ENCODE peak calls at places on chromosomes 1 and 21, in nine cellular contexts. One of them, this sample, is unnamed.

GRCh38 chr1:232554431-232554830 is 75.5 kb downstream of the SIPA1L2 start:
- DNase-seq in activated T-cell treated with anti-CD3 and anti-CD28 coated beads for 1 hour: no peak
- DNase-seq in T follicular helper cell: no peak
- DNase-seq in NCI-H146: no peak
- DNase-seq in MV-4-11: no peak
- DNase-seq in prostate gland: no peak
- DNase-seq in ACHN: no peak
- DNase-seq in colonic mucosa: no peak
- DNase-seq in activated CD8-positive, alpha-beta T cell treated with anti-CD3 and anti-CD28 coated beads for 36 hours: no peak
- DNase-seq in this sample: no peak

GRCh38 chr1:156086256-156086662 is 4.0 kb upstream of the MEX3A start:
- DNase-seq in ACHN: no peak
- DNase-seq in activated T-cell treated with anti-CD3 and anti-CD28 coated beads for 1 hour: no peak
- DNase-seq in NCI-H146: no peak
- DNase-seq in MV-4-11: no peak
- DNase-seq in activated CD8-positive, alpha-beta T cell treated with anti-CD3 and anti-CD28 coated beads for 36 hours: no peak
- DNase-seq in colonic mucosa: no peak
- DNase-seq in T follicular helper cell: no peak
- DNase-seq in prostate gland: no peak
- DNase-seq in this sample: no peak

GRCh38 chr1:167542109-167543032 is 11.2 kb downstream of the CREG1 start:
- DNase-seq in ACHN: no peak
- DNase-seq in activated T-cell treated with anti-CD3 and anti-CD28 coated beads for 1 hour: no peak
- DNase-seq in T follicular helper cell: no peak
- DNase-seq in NCI-H146: no peak
- DNase-seq in prostate gland: no peak
- DNase-seq in colonic mucosa: no peak
- DNase-seq in activated CD8-positive, alpha-beta T cell treated with anti-CD3 and anti-CD28 coated beads for 36 hours: no peak
- DNase-seq in MV-4-11: peak; percentile 74
- DNase-seq in this sample: no peak

GRCh38 chr1:23838401-23838866 is 13.2 kb upstream of the HMGCL start:
- DNase-seq in NCI-H146: peak; percentile 48
- DNase-seq in ACHN: peak; percentile 47
- DNase-seq in activated T-cell treated with anti-CD3 and anti-CD28 coated beads for 1 hour: peak; percentile 74
- DNase-seq in MV-4-11: peak; percentile 58
- DNase-seq in colonic mucosa: peak; percentile 81
- DNase-seq in activated CD8-positive, alpha-beta T cell treated with anti-CD3 and anti-CD28 coated beads for 36 hours: peak; percentile 84
- DNase-seq in T follicular helper cell: peak; percentile 63
- DNase-seq in prostate gland: peak; percentile 63
- DNase-seq in this sample: peak; percentile 87

GRCh38 chr1:15089244-15089992 is 64.1 kb upstream of the TMEM51 start:
- DNase-seq in T follicular helper cell: no peak
- DNase-seq in ACHN: no peak
- DNase-seq in prostate gland: peak; percentile 24
- DNase-seq in activated T-cell treated with anti-CD3 and anti-CD28 coated beads for 1 hour: no peak
- DNase-seq in activated CD8-positive, alpha-beta T cell treated with anti-CD3 and anti-CD28 coated beads for 36 hours: no peak
- DNase-seq in NCI-H146: no peak
- DNase-seq in colonic mucosa: no peak
- DNase-seq in MV-4-11: peak; percentile 41
- DNase-seq in this sample: no peak

GRCh38 chr1:38221006-38221649 is 174.5 kb upstream of the POU3F1 start:
- DNase-seq in activated CD8-positive, alpha-beta T cell treated with anti-CD3 and anti-CD28 coated beads for 36 hours: no peak
- DNase-seq in MV-4-11: no peak
- DNase-seq in ACHN: no peak
- DNase-seq in prostate gland: no peak
- DNase-seq in NCI-H146: no peak
- DNase-seq in activated T-cell treated with anti-CD3 and anti-CD28 coated beads for 1 hour: no peak
- DNase-seq in T follicular helper cell: no peak
- DNase-seq in colonic mucosa: no peak
- DNase-seq in this sample: no peak

GRCh38 chr21:17775431-17776126 is 43.6 kb downstream of the C21orf91 start:
- DNase-seq in prostate gland: no peak
- DNase-seq in ACHN: no peak
- DNase-seq in MV-4-11: no peak
- DNase-seq in NCI-H146: no peak
- DNase-seq in colonic mucosa: no peak
- DNase-seq in T follicular helper cell: peak; percentile 11
- DNase-seq in activated T-cell treated with anti-CD3 and anti-CD28 coated beads for 1 hour: no peak
- DNase-seq in activated CD8-positive, alpha-beta T cell treated with anti-CD3 and anti-CD28 coated beads for 36 hours: peak; percentile 82
- DNase-seq in this sample: no peak

GRCh38 chr1:26582053-26582835 is 52.7 kb downstream of the RPS6KA1 start:
- DNase-seq in ACHN: no peak
- DNase-seq in NCI-H146: no peak
- DNase-seq in colonic mucosa: no peak
- DNase-seq in activated CD8-positive, alpha-beta T cell treated with anti-CD3 and anti-CD28 coated beads for 36 hours: peak; percentile 45
- DNase-seq in prostate gland: no peak
- DNase-seq in MV-4-11: no peak
- DNase-seq in T follicular helper cell: no peak
- DNase-seq in activated T-cell treated with anti-CD3 and anti-CD28 coated beads for 1 hour: no peak
- DNase-seq in this sample: no peak

GRCh38 chr1:86991549-86992186 is 77.2 kb downstream of the HS2ST1 start:
- DNase-seq in activated CD8-positive, alpha-beta T cell treated with anti-CD3 and anti-CD28 coated beads for 36 hours: no peak
- DNase-seq in MV-4-11: no peak
- DNase-seq in ACHN: no peak
- DNase-seq in prostate gland: no peak
- DNase-seq in activated T-cell treated with anti-CD3 and anti-CD28 coated beads for 1 hour: no peak
- DNase-seq in NCI-H146: no peak
- DNase-seq in T follicular helper cell: no peak
- DNase-seq in colonic mucosa: no peak
- DNase-seq in this sample: no peak

GRCh38 chr1:105830614-105831146 is 1225.8 kb upstream of the PRMT6 start:
- DNase-seq in colonic mucosa: no peak
- DNase-seq in prostate gland: no peak
- DNase-seq in T follicular helper cell: no peak
- DNase-seq in activated CD8-positive, alpha-beta T cell treated with anti-CD3 and anti-CD28 coated beads for 36 hours: no peak
- DNase-seq in MV-4-11: no peak
- DNase-seq in NCI-H146: no peak
- DNase-seq in activated T-cell treated with anti-CD3 and anti-CD28 coated beads for 1 hour: no peak
- DNase-seq in ACHN: no peak
- DNase-seq in this sample: no peak

GRCh38 chr1:48916121-48917069 is 139.7 kb upstream of the BEND5 start:
- DNase-seq in MV-4-11: peak; percentile 11
- DNase-seq in colonic mucosa: no peak
- DNase-seq in ACHN: peak; percentile 81
- DNase-seq in prostate gland: no peak
- DNase-seq in NCI-H146: peak; percentile 54
- DNase-seq in activated CD8-positive, alpha-beta T cell treated with anti-CD3 and anti-CD28 coated beads for 36 hours: peak; percentile 4
- DNase-seq in activated T-cell treated with anti-CD3 and anti-CD28 coated beads for 1 hour: no peak
- DNase-seq in T follicular helper cell: no peak
- DNase-seq in this sample: peak; percentile 32

GRCh38 chr1:17306407-17306806 is 1.6 kb upstream of the PADI4 start:
- DNase-seq in NCI-H146: no peak
- DNase-seq in ACHN: no peak
- DNase-seq in prostate gland: no peak
- DNase-seq in MV-4-11: no peak
- DNase-seq in activated CD8-positive, alpha-beta T cell treated with anti-CD3 and anti-CD28 coated beads for 36 hours: no peak
- DNase-seq in activated T-cell treated with anti-CD3 and anti-CD28 coated beads for 1 hour: no peak
- DNase-seq in colonic mucosa: no peak
- DNase-seq in T follicular helper cell: no peak
- DNase-seq in this sample: peak; percentile 37

GRCh38 chr1:28510350-28511223 is 4.7 kb downstream of the RCC1 start:
- DNase-seq in ACHN: peak; percentile 48
- DNase-seq in activated T-cell treated with anti-CD3 and anti-CD28 coated beads for 1 hour: no peak
- DNase-seq in T follicular helper cell: no peak
- DNase-seq in MV-4-11: peak; percentile 73
- DNase-seq in colonic mucosa: no peak
- DNase-seq in activated CD8-positive, alpha-beta T cell treated with anti-CD3 and anti-CD28 coated beads for 36 hours: peak; percentile 42
- DNase-seq in prostate gland: no peak
- DNase-seq in NCI-H146: no peak
- DNase-seq in this sample: peak; percentile 75

GRCh38 chr1:204435246-204435885 is 23.7 kb upstream of the PPP1R15B start:
- DNase-seq in T follicular helper cell: no peak
- DNase-seq in NCI-H146: no peak
- DNase-seq in activated T-cell treated with anti-CD3 and anti-CD28 coated beads for 1 hour: no peak
- DNase-seq in prostate gland: no peak
- DNase-seq in ACHN: no peak
- DNase-seq in activated CD8-positive, alpha-beta T cell treated with anti-CD3 and anti-CD28 coated beads for 36 hours: no peak
- DNase-seq in colonic mucosa: no peak
- DNase-seq in MV-4-11: peak; percentile 74
- DNase-seq in this sample: peak; percentile 94

GRCh38 chr1:105416246-105416645 is 1640.2 kb upstream of the PRMT6 start:
- DNase-seq in activated T-cell treated with anti-CD3 and anti-CD28 coated beads for 1 hour: no peak
- DNase-seq in NCI-H146: no peak
- DNase-seq in colonic mucosa: no peak
- DNase-seq in MV-4-11: no peak
- DNase-seq in ACHN: no peak
- DNase-seq in T follicular helper cell: no peak
- DNase-seq in prostate gland: no peak
- DNase-seq in activated CD8-positive, alpha-beta T cell treated with anti-CD3 and anti-CD28 coated beads for 36 hours: no peak
- DNase-seq in this sample: no peak

GRCh38 chr1:206449566-206449965 is 20.7 kb upstream of the IKBKE start:
- DNase-seq in activated T-cell treated with anti-CD3 and anti-CD28 coated beads for 1 hour: no peak
- DNase-seq in T follicular helper cell: no peak
- DNase-seq in MV-4-11: no peak
- DNase-seq in prostate gland: no peak
- DNase-seq in activated CD8-positive, alpha-beta T cell treated with anti-CD3 and anti-CD28 coated beads for 36 hours: no peak
- DNase-seq in ACHN: no peak
- DNase-seq in NCI-H146: no peak
- DNase-seq in colonic mucosa: no peak
- DNase-seq in this sample: no peak

GRCh38 chr1:78225153-78225552 is 179.4 kb downstream of the GIPC2 start:
- DNase-seq in T follicular helper cell: no peak
- DNase-seq in activated T-cell treated with anti-CD3 and anti-CD28 coated beads for 1 hour: no peak
- DNase-seq in NCI-H146: no peak
- DNase-seq in MV-4-11: no peak
- DNase-seq in ACHN: no peak
- DNase-seq in prostate gland: no peak
- DNase-seq in activated CD8-positive, alpha-beta T cell treated with anti-CD3 and anti-CD28 coated beads for 36 hours: no peak
- DNase-seq in colonic mucosa: no peak
- DNase-seq in this sample: no peak

GRCh38 chr1:231603598-231604275 is 22.9 kb upstream of the DISC1 start:
- DNase-seq in T follicular helper cell: no peak
- DNase-seq in prostate gland: peak; percentile 18
- DNase-seq in MV-4-11: peak; percentile 73
- DNase-seq in colonic mucosa: peak; percentile 59
- DNase-seq in ACHN: peak; percentile 75
- DNase-seq in activated T-cell treated with anti-CD3 and anti-CD28 coated beads for 1 hour: no peak
- DNase-seq in NCI-H146: peak; percentile 79
- DNase-seq in activated CD8-positive, alpha-beta T cell treated with anti-CD3 and anti-CD28 coated beads for 36 hours: peak; percentile 45
- DNase-seq in this sample: peak; percentile 82

GRCh38 chr1:211577277-211577825 is 1.6 kb downstream of the SLC30A1 start:
- DNase-seq in NCI-H146: no peak
- DNase-seq in ACHN: no peak
- DNase-seq in T follicular helper cell: no peak
- DNase-seq in MV-4-11: no peak
- DNase-seq in activated T-cell treated with anti-CD3 and anti-CD28 coated beads for 1 hour: no peak
- DNase-seq in colonic mucosa: no peak
- DNase-seq in activated CD8-positive, alpha-beta T cell treated with anti-CD3 and anti-CD28 coated beads for 36 hours: no peak
- DNase-seq in prostate gland: no peak
- DNase-seq in this sample: no peak

GRCh38 chr1:244325056-244325764 is 126.5 kb downstream of the ADSS2 start:
- DNase-seq in activated T-cell treated with anti-CD3 and anti-CD28 coated beads for 1 hour: no peak
- DNase-seq in activated CD8-positive, alpha-beta T cell treated with anti-CD3 and anti-CD28 coated beads for 36 hours: peak; percentile 30
- DNase-seq in T follicular helper cell: no peak
- DNase-seq in ACHN: no peak
- DNase-seq in NCI-H146: no peak
- DNase-seq in colonic mucosa: no peak
- DNase-seq in prostate gland: no peak
- DNase-seq in MV-4-11: peak; percentile 84
- DNase-seq in this sample: peak; percentile 87

GRCh38 chr1:66723985-66724384 is 28.3 kb upstream of the DYNLT5 start:
- DNase-seq in prostate gland: no peak
- DNase-seq in activated T-cell treated with anti-CD3 and anti-CD28 coated beads for 1 hour: no peak
- DNase-seq in T follicular helper cell: no peak
- DNase-seq in NCI-H146: no peak
- DNase-seq in colonic mucosa: no peak
- DNase-seq in ACHN: no peak
- DNase-seq in MV-4-11: no peak
- DNase-seq in activated CD8-positive, alpha-beta T cell treated with anti-CD3 and anti-CD28 coated beads for 36 hours: no peak
- DNase-seq in this sample: no peak

This sample was measured in NB4.